ENCODE peak calls at places on chromosomes 4 and X, in ten cellular contexts. One of them, this sample, is unnamed.

GRCh38 chr4:15451181-15451865 is 18.4 kb upstream of the CC2D2A start:
- DNase-seq in prostate gland: no peak
- DNase-seq in heart left ventricle: no peak
- DNase-seq in CD4-positive, CD25-positive, alpha-beta regulatory T cell: no peak
- DNase-seq in cardiac muscle cell: no peak
- DNase-seq in HAP-1: no peak
- DNase-seq in CD4-positive, alpha-beta memory T cell: no peak
- DNase-seq in PC-3: no peak
- DNase-seq in neural progenitor cell: no peak
- DNase-seq in H9: no peak
- DNase-seq in this sample: no peak

GRCh38 chr4:127410201-127410600 is 222.6 kb upstream of the INTU start:
- DNase-seq in CD4-positive, alpha-beta memory T cell: no peak
- DNase-seq in HAP-1: no peak
- DNase-seq in heart left ventricle: no peak
- DNase-seq in PC-3: no peak
- DNase-seq in prostate gland: no peak
- DNase-seq in cardiac muscle cell: no peak
- DNase-seq in CD4-positive, CD25-positive, alpha-beta regulatory T cell: no peak
- DNase-seq in H9: no peak
- DNase-seq in neural progenitor cell: no peak
- DNase-seq in this sample: no peak

GRCh38 chrX:126165721-126166401 is at the start of gene DCAF12L2:
- DNase-seq in CD4-positive, alpha-beta memory T cell: no peak
- DNase-seq in cardiac muscle cell: peak; percentile 28
- DNase-seq in heart left ventricle: no peak
- DNase-seq in PC-3: no peak
- DNase-seq in prostate gland: no peak
- DNase-seq in H9: peak; percentile 47
- DNase-seq in neural progenitor cell: peak; percentile 56
- DNase-seq in HAP-1: no peak
- DNase-seq in CD4-positive, CD25-positive, alpha-beta regulatory T cell: no peak
- DNase-seq in this sample: no peak

GRCh38 chrX:53481093-53481492 is 46.9 kb upstream of the HSD17B10 start:
- DNase-seq in prostate gland: no peak
- DNase-seq in HAP-1: peak; percentile 16
- DNase-seq in CD4-positive, alpha-beta memory T cell: no peak
- DNase-seq in heart left ventricle: no peak
- DNase-seq in neural progenitor cell: peak; percentile 19
- DNase-seq in cardiac muscle cell: no peak
- DNase-seq in H9: peak; percentile 32
- DNase-seq in CD4-positive, CD25-positive, alpha-beta regulatory T cell: no peak
- DNase-seq in PC-3: peak; percentile 48
- DNase-seq in this sample: peak; percentile 11

GRCh38 chrX:150610446-150610845 is 42.0 kb downstream of the MTM1 start:
- DNase-seq in prostate gland: no peak
- DNase-seq in CD4-positive, alpha-beta memory T cell: no peak
- DNase-seq in neural progenitor cell: no peak
- DNase-seq in H9: no peak
- DNase-seq in CD4-positive, CD25-positive, alpha-beta regulatory T cell: no peak
- DNase-seq in HAP-1: no peak
- DNase-seq in PC-3: peak; percentile 14
- DNase-seq in cardiac muscle cell: no peak
- DNase-seq in heart left ventricle: no peak
- DNase-seq in this sample: no peak

GRCh38 chr4:138602664-138603063 is 360.5 kb upstream of the SLC7A11 start:
- DNase-seq in CD4-positive, alpha-beta memory T cell: no peak
- DNase-seq in neural progenitor cell: no peak
- DNase-seq in heart left ventricle: no peak
- DNase-seq in H9: no peak
- DNase-seq in HAP-1: no peak
- DNase-seq in PC-3: no peak
- DNase-seq in cardiac muscle cell: no peak
- DNase-seq in prostate gland: no peak
- DNase-seq in CD4-positive, CD25-positive, alpha-beta regulatory T cell: no peak
- DNase-seq in this sample: no peak

GRCh38 chrX:97057349-97057909 is 173.7 kb downstream of the RPA4 start:
- DNase-seq in HAP-1: no peak
- DNase-seq in prostate gland: peak; percentile 2
- DNase-seq in cardiac muscle cell: peak; percentile 39
- DNase-seq in CD4-positive, alpha-beta memory T cell: no peak
- DNase-seq in PC-3: peak; percentile 41
- DNase-seq in CD4-positive, CD25-positive, alpha-beta regulatory T cell: no peak
- DNase-seq in heart left ventricle: no peak
- DNase-seq in neural progenitor cell: no peak
- DNase-seq in H9: no peak
- DNase-seq in this sample: peak; percentile 19

GRCh38 chr4:16627999-16628398 is 270.4 kb downstream of the LDB2 start:
- DNase-seq in HAP-1: no peak
- DNase-seq in neural progenitor cell: no peak
- DNase-seq in CD4-positive, CD25-positive, alpha-beta regulatory T cell: no peak
- DNase-seq in PC-3: peak; percentile 90
- DNase-seq in heart left ventricle: no peak
- DNase-seq in CD4-positive, alpha-beta memory T cell: no peak
- DNase-seq in cardiac muscle cell: no peak
- DNase-seq in prostate gland: no peak
- DNase-seq in H9: no peak
- DNase-seq in this sample: no peak

GRCh38 chrX:40877869-40878268 is 142.5 kb upstream of the MED14 start:
- DNase-seq in neural progenitor cell: no peak
- DNase-seq in heart left ventricle: no peak
- DNase-seq in H9: no peak
- DNase-seq in CD4-positive, alpha-beta memory T cell: peak; percentile 40
- DNase-seq in prostate gland: no peak
- DNase-seq in PC-3: peak; percentile 61
- DNase-seq in CD4-positive, CD25-positive, alpha-beta regulatory T cell: no peak
- DNase-seq in HAP-1: peak; percentile 55
- DNase-seq in cardiac muscle cell: no peak
- DNase-seq in this sample: no peak

GRCh38 chrX:118181030-118181429 is 64.4 kb upstream of the KLHL13 start:
- DNase-seq in H9: no peak
- DNase-seq in neural progenitor cell: no peak
- DNase-seq in cardiac muscle cell: no peak
- DNase-seq in prostate gland: no peak
- DNase-seq in heart left ventricle: no peak
- DNase-seq in CD4-positive, CD25-positive, alpha-beta regulatory T cell: no peak
- DNase-seq in HAP-1: no peak
- DNase-seq in CD4-positive, alpha-beta memory T cell: no peak
- DNase-seq in PC-3: peak; percentile 50
- DNase-seq in this sample: no peak

GRCh38 chrX:111519215-111519614 is 7.8 kb downstream of the SERTM2 start:
- DNase-seq in PC-3: no peak
- DNase-seq in HAP-1: peak; percentile 86
- DNase-seq in CD4-positive, CD25-positive, alpha-beta regulatory T cell: no peak
- DNase-seq in neural progenitor cell: peak; percentile 70
- DNase-seq in H9: no peak
- DNase-seq in prostate gland: no peak
- DNase-seq in heart left ventricle: no peak
- DNase-seq in CD4-positive, alpha-beta memory T cell: no peak
- DNase-seq in cardiac muscle cell: peak; percentile 30
- DNase-seq in this sample: peak; percentile 95

GRCh38 chrX:75086731-75087195 is 69.3 kb downstream of the ABCB7 start:
- DNase-seq in H9: no peak
- DNase-seq in CD4-positive, CD25-positive, alpha-beta regulatory T cell: no peak
- DNase-seq in CD4-positive, alpha-beta memory T cell: no peak
- DNase-seq in heart left ventricle: no peak
- DNase-seq in PC-3: no peak
- DNase-seq in neural progenitor cell: no peak
- DNase-seq in cardiac muscle cell: no peak
- DNase-seq in prostate gland: no peak
- DNase-seq in HAP-1: no peak
- DNase-seq in this sample: no peak

GRCh38 chr4:16908377-16909021 is 10.1 kb upstream of the LDB2 start:
- DNase-seq in heart left ventricle: no peak
- DNase-seq in neural progenitor cell: no peak
- DNase-seq in CD4-positive, CD25-positive, alpha-beta regulatory T cell: no peak
- DNase-seq in cardiac muscle cell: no peak
- DNase-seq in PC-3: no peak
- DNase-seq in CD4-positive, alpha-beta memory T cell: no peak
- DNase-seq in prostate gland: no peak
- DNase-seq in H9: peak; percentile 54
- DNase-seq in HAP-1: peak; percentile 74
- DNase-seq in this sample: no peak

GRCh38 chr4:30839583-30840520 is 119.7 kb downstream of the PCDH7 start:
- DNase-seq in H9: no peak
- DNase-seq in HAP-1: no peak
- DNase-seq in prostate gland: no peak
- DNase-seq in CD4-positive, CD25-positive, alpha-beta regulatory T cell: no peak
- DNase-seq in cardiac muscle cell: no peak
- DNase-seq in PC-3: peak; percentile 12
- DNase-seq in CD4-positive, alpha-beta memory T cell: no peak
- DNase-seq in heart left ventricle: no peak
- DNase-seq in neural progenitor cell: no peak
- DNase-seq in this sample: peak; percentile 72

DNA sequence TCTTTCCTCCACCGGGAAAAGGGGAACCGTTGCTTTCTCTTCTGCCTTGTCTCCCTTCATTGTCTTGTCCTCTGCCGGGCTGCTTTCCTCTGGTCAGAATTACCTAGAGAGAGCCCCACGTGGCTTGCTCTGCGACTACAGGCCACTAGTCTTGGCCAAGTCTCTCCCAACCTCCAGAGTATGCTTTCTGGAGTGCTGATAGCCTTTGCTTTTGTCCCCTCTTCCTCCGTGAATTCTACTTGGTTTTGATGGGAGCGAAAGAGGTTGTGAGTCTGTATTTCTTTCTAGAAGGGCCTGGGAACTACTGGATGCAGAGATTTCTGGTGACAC is 5.3 kb upstream of the POU4F2 start:
- DNase-seq in heart left ventricle: no peak
- DNase-seq in PC-3: no peak
- DNase-seq in cardiac muscle cell: no peak
- DNase-seq in prostate gland: no peak
- DNase-seq in neural progenitor cell: no peak
- DNase-seq in HAP-1: no peak
- DNase-seq in H9: no peak
- DNase-seq in CD4-positive, alpha-beta memory T cell: no peak
- DNase-seq in CD4-positive, CD25-positive, alpha-beta regulatory T cell: no peak
- DNase-seq in this sample: no peak
- H3K27me3 ChIP-seq in heart left ventricle: peaks cover 82% of the 10 kb centered on the region
- H3K27me3 ChIP-seq in PC-3: peaks cover 87% of the 10 kb centered on the region
- H3K27me3 ChIP-seq in cardiac muscle cell: peaks cover 99% of the 10 kb centered on the region
- H3K27me3 ChIP-seq in prostate gland: peaks cover 17% of the 10 kb centered on the region
- H3K27me3 ChIP-seq in neural progenitor cell: peaks cover 100% of the 10 kb centered on the region
- H3K27me3 ChIP-seq in HAP-1: peaks cover 62% of the 10 kb centered on the region
- H3K27me3 ChIP-seq in H9: peaks cover 65% of the 10 kb centered on the region
- H3K27me3 ChIP-seq in CD4-positive, alpha-beta memory T cell: peaks cover 25% of the 10 kb centered on the region
- H3K27me3 ChIP-seq in CD4-positive, CD25-positive, alpha-beta regulatory T cell: peaks cover 46% of the 10 kb centered on the region
- H3K27me3 ChIP-seq in this sample: no peaks in the 10 kb centered on the region

GRCh38 chrX:133933316-133933715 is 52.1 kb downstream of the GPC3 start:
- DNase-seq in CD4-positive, CD25-positive, alpha-beta regulatory T cell: no peak
- DNase-seq in neural progenitor cell: no peak
- DNase-seq in CD4-positive, alpha-beta memory T cell: no peak
- DNase-seq in PC-3: no peak
- DNase-seq in heart left ventricle: no peak
- DNase-seq in cardiac muscle cell: no peak
- DNase-seq in prostate gland: no peak
- DNase-seq in HAP-1: no peak
- DNase-seq in H9: no peak
- DNase-seq in this sample: no peak

GRCh38 chrX:133937022-133937421 is 48.4 kb downstream of the GPC3 start:
- DNase-seq in CD4-positive, CD25-positive, alpha-beta regulatory T cell: no peak
- DNase-seq in HAP-1: no peak
- DNase-seq in prostate gland: no peak
- DNase-seq in heart left ventricle: no peak
- DNase-seq in neural progenitor cell: no peak
- DNase-seq in H9: no peak
- DNase-seq in CD4-positive, alpha-beta memory T cell: no peak
- DNase-seq in cardiac muscle cell: no peak
- DNase-seq in PC-3: no peak
- DNase-seq in this sample: no peak

GRCh38 chrX:133938530-133938929 is 46.9 kb downstream of the GPC3 start:
- DNase-seq in neural progenitor cell: no peak
- DNase-seq in CD4-positive, alpha-beta memory T cell: no peak
- DNase-seq in H9: no peak
- DNase-seq in heart left ventricle: no peak
- DNase-seq in CD4-positive, CD25-positive, alpha-beta regulatory T cell: no peak
- DNase-seq in PC-3: no peak
- DNase-seq in prostate gland: no peak
- DNase-seq in HAP-1: no peak
- DNase-seq in cardiac muscle cell: no peak
- DNase-seq in this sample: no peak

GRCh38 chrX:133939655-133940054 is 45.7 kb downstream of the GPC3 start:
- DNase-seq in CD4-positive, CD25-positive, alpha-beta regulatory T cell: no peak
- DNase-seq in cardiac muscle cell: no peak
- DNase-seq in CD4-positive, alpha-beta memory T cell: no peak
- DNase-seq in H9: no peak
- DNase-seq in heart left ventricle: no peak
- DNase-seq in neural progenitor cell: no peak
- DNase-seq in PC-3: no peak
- DNase-seq in HAP-1: no peak
- DNase-seq in prostate gland: no peak
- DNase-seq in this sample: no peak

DNA sequence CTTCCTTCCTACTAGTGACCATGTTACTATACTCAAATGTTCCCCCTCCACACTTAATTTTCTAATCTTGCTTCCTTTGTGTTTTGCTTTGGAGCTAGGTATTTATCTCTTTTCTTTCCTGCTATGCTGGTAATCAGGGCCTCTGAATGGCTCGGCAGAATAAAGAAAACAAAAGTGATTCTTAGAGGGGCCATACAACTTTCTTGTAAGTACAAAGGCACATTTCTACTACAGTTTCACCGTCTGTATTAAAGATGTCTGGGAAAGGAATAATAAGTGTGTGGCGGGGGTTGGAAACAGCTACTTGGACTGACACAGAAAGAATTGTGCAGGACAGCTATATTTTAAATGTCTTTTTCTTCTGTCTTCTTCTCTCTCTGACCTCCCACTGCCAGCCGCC is 50.3 kb downstream of the GPC3 start:
- DNase-seq in heart left ventricle: no peak
- DNase-seq in cardiac muscle cell: no peak
- DNase-seq in neural progenitor cell: peak; percentile 46
- DNase-seq in PC-3: no peak
- DNase-seq in CD4-positive, alpha-beta memory T cell: no peak
- DNase-seq in H9: no peak
- DNase-seq in prostate gland: no peak
- DNase-seq in CD4-positive, CD25-positive, alpha-beta regulatory T cell: no peak
- DNase-seq in HAP-1: peak; percentile 93
- DNase-seq in this sample: no peak
- H3K27me3 ChIP-seq in heart left ventricle: no peaks in the 10 kb centered on the region
- H3K27me3 ChIP-seq in cardiac muscle cell: no peaks in the 10 kb centered on the region
- H3K27me3 ChIP-seq in neural progenitor cell: no peaks in the 10 kb centered on the region
- H3K27me3 ChIP-seq in PC-3: peaks cover 21% of the 10 kb centered on the region
- H3K27me3 ChIP-seq in CD4-positive, alpha-beta memory T cell: no peaks in the 10 kb centered on the region
- H3K27me3 ChIP-seq in H9: no peaks in the 10 kb centered on the region
- H3K27me3 ChIP-seq in prostate gland: no peaks in the 10 kb centered on the region
- H3K27me3 ChIP-seq in CD4-positive, CD25-positive, alpha-beta regulatory T cell: no peaks in the 10 kb centered on the region
- H3K27me3 ChIP-seq in HAP-1: no peaks in the 10 kb centered on the region
- H3K27me3 ChIP-seq in this sample: no peaks in the 10 kb centered on the region

GRCh38 chr4:788636-789297 is 37.2 kb downstream of the CPLX1 start:
- DNase-seq in CD4-positive, alpha-beta memory T cell: no peak
- DNase-seq in heart left ventricle: no peak
- DNase-seq in cardiac muscle cell: no peak
- DNase-seq in neural progenitor cell: no peak
- DNase-seq in CD4-positive, CD25-positive, alpha-beta regulatory T cell: no peak
- DNase-seq in prostate gland: no peak
- DNase-seq in PC-3: no peak
- DNase-seq in H9: no peak
- DNase-seq in HAP-1: no peak
- DNase-seq in this sample: no peak
- H3K27me3 ChIP-seq in CD4-positive, alpha-beta memory T cell: peaks cover 13% of the 10 kb centered on the region
- H3K27me3 ChIP-seq in heart left ventricle: peaks cover 68% of the 10 kb centered on the region
- H3K27me3 ChIP-seq in cardiac muscle cell: peaks cover 89% of the 10 kb centered on the region
- H3K27me3 ChIP-seq in neural progenitor cell: peaks cover 98% of the 10 kb centered on the region
- H3K27me3 ChIP-seq in CD4-positive, CD25-positive, alpha-beta regulatory T cell: no peaks in the 10 kb centered on the region
- H3K27me3 ChIP-seq in prostate gland: no peaks in the 10 kb centered on the region
- H3K27me3 ChIP-seq in PC-3: no peaks in the 10 kb centered on the region
- H3K27me3 ChIP-seq in H9: peaks cover 21% of the 10 kb centered on the region
- H3K27me3 ChIP-seq in HAP-1: no peaks in the 10 kb centered on the region
- H3K27me3 ChIP-seq in this sample: no peaks in the 10 kb centered on the region

GRCh38 chrX:42751573-42751972 is 26.4 kb downstream of the PPP1R2C start:
- DNase-seq in PC-3: no peak
- DNase-seq in H9: no peak
- DNase-seq in CD4-positive, CD25-positive, alpha-beta regulatory T cell: no peak
- DNase-seq in HAP-1: no peak
- DNase-seq in heart left ventricle: no peak
- DNase-seq in CD4-positive, alpha-beta memory T cell: no peak
- DNase-seq in neural progenitor cell: no peak
- DNase-seq in prostate gland: no peak
- DNase-seq in cardiac muscle cell: no peak
- DNase-seq in this sample: no peak
- H3K27me3 ChIP-seq in PC-3: no peaks in the 10 kb centered on the region
- H3K27me3 ChIP-seq in H9: no peaks in the 10 kb centered on the region
- H3K27me3 ChIP-seq in CD4-positive, CD25-positive, alpha-beta regulatory T cell: no peaks in the 10 kb centered on the region
- H3K27me3 ChIP-seq in HAP-1: no peaks in the 10 kb centered on the region
- H3K27me3 ChIP-seq in heart left ventricle: no peaks in the 10 kb centered on the region
- H3K27me3 ChIP-seq in CD4-positive, alpha-beta memory T cell: no peaks in the 10 kb centered on the region
- H3K27me3 ChIP-seq in neural progenitor cell: no peaks in the 10 kb centered on the region
- H3K27me3 ChIP-seq in prostate gland: no peaks in the 10 kb centered on the region
- H3K27me3 ChIP-seq in cardiac muscle cell: no peaks in the 10 kb centered on the region
- H3K27me3 ChIP-seq in this sample: no peaks in the 10 kb centered on the region

This sample was measured in SJCRH30.